ENCODE peak calls at places on chromosome X, in four cellular contexts. J, V, S and P are unnamed samples.

GRCh38 chrX:77426811-77427210 is 20.4 kb upstream of the FGF16 start:
- DNase-seq in J (no peak), V (no peak), S (no peak), P (no peak)

GRCh38 chrX:13506574-13506973 is 62.8 kb upstream of the EGFL6 start:
- DNase-seq in J (peak; percentile 15), V (peak; percentile 44), S (no peak), P (peak; percentile 17)

GRCh38 chrX:50470103-50471031 is at the start of gene DGKK:
- DNase-seq in J (no peak), V (peak; percentile 76), S (no peak), P (no peak)

GRCh38 chrX:85573801-85574200 is 194.3 kb upstream of the POF1B start:
- DNase-seq in J (no peak), V (no peak), S (no peak), P (no peak)

GRCh38 chrX:21926116-21926515 is 14.4 kb upstream of the SMS start:
- DNase-seq in J (no peak), V (no peak), S (no peak), P (no peak)

GRCh38 chrX:38768079-38768478 is 33.2 kb upstream of the MID1IP1 start:
- DNase-seq in J (no peak), V (no peak), S (no peak), P (no peak)

GRCh38 chrX:154021131-154021611 is 1.5 kb upstream of the IRAK1 start:
- DNase-seq in J (no peak), V (no peak), S (no peak), P (no peak)

GRCh38 chrX:107537815-107538214 is 88.4 kb downstream of the FRMPD3 start:
- DNase-seq in J (no peak), V (peak; percentile 51), S (no peak), P (no peak)

GRCh38 chrX:9745417-9746115 is 20.1 kb downstream of the GPR143 start:
- DNase-seq in J (no peak), V (no peak), S (no peak), P (no peak)

GRCh38 chrX:68820476-68821110 is 8.2 kb upstream of the EFNB1 start:
- DNase-seq in J (no peak), V (no peak), S (no peak), P (no peak)

GRCh38 chrX:8272846-8273245 is 101.8 kb upstream of the VCX2 start:
- DNase-seq in J (no peak), V (no peak), S (no peak), P (no peak)

GRCh38 chrX:69503835-69504625 is at the start of gene NALF2:
- DNase-seq in J (no peak), V (peak; percentile 72), S (no peak), P (no peak)

GRCh38 chrX:40094041-40094899 is 3.5 kb downstream of the BCOR start:
- DNase-seq in J (no peak), V (peak; percentile 52), S (no peak), P (no peak)

GRCh38 chrX:118420462-118420861 is 74.6 kb downstream of the WDR44 start:
- DNase-seq in J (no peak), V (no peak), S (no peak), P (no peak)

GRCh38 chrX:9953396-9953795 is 13.8 kb upstream of the CLDN34 start:
- DNase-seq in J (no peak), V (no peak), S (no peak), P (no peak)

GRCh38 chrX:1074172-1074571 is 138.3 kb downstream of the CRLF2 start:
- DNase-seq in J (no peak), V (no peak), S (no peak), P (no peak)

GRCh38 chrX:10098235-10098819 is 58.4 kb upstream of the CLCN4 start:
- DNase-seq in J (no peak), V (no peak), S (peak; percentile 51), P (no peak)

GRCh38 chrX:143017272-143017671 is 8.5 kb upstream of the SPANXN4 start:
- DNase-seq in J (no peak), V (no peak), S (no peak), P (no peak)

GRCh38 chrX:17547658-17548057 is 172.7 kb downstream of the NHS start:
- DNase-seq in J (no peak), V (no peak), S (peak; percentile 56), P (no peak)

GRCh38 chrX:98357146-98357545 is 1473.4 kb downstream of the RPA4 start:
- DNase-seq in J (no peak), V (no peak), S (no peak), P (no peak)

GRCh38 chrX:13893826-13894225 is 76.9 kb upstream of the GPM6B start:
- DNase-seq in J (no peak), V (no peak), S (no peak), P (no peak)

GRCh38 chrX:17682259-17682658 is 55.0 kb upstream of the SCML1 start:
- DNase-seq in J (no peak), V (no peak), S (no peak), P (no peak)

GRCh38 chrX:2261838-2262678 is 238.7 kb downstream of the DHRSX start:
- DNase-seq in J (no peak), V (no peak), S (no peak), P (no peak)

GRCh38 chrX:152917969-152918579 is 20.2 kb downstream of the ZNF185 start:
- DNase-seq in J (no peak), V (no peak), S (no peak), P (no peak)

GRCh38 chrX:12439396-12439795 is 301.1 kb downstream of the FRMPD4 start:
- DNase-seq in J (no peak), V (no peak), S (no peak), P (no peak)

GRCh38 chrX:70998402-70999027 is 67.6 kb upstream of the SLC7A3 start:
- DNase-seq in J (no peak), V (peak; percentile 46), S (no peak), P (no peak)

GRCh38 chrX:45735571-45735970 is 534.9 kb upstream of the DIPK2B start:
- DNase-seq in J (no peak), V (no peak), S (no peak), P (no peak)

GRCh38 chrX:8042304-8042703 is 115.1 kb upstream of the PNPLA4 start:
- DNase-seq in J (no peak), V (no peak), S (no peak), P (no peak)

GRCh38 chrX:115895678-115896329 is 274.7 kb upstream of the AGTR2 start:
- DNase-seq in J (no peak), V (peak; percentile 20), S (no peak), P (no peak)

DNA sequence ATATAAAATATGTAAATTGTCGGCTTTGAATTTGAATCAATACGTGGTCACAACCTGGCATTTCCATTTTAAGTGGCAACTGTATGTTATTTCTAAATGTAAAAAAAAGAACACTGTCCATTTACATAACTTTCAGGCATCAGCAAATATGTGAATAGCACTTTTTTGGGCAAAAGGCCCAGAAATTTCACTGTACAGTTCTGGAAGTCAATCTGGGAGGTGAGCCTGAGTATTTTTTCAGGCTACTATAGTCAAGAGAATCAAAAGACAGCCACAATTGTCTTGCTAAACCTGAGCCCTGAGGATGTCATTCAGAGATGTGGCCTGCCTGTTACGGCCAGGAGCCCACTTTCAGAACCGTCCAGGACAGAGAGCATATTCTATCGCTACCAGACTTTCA is 543.9 kb upstream of the MAGEB2 start:
- DNase-seq in J (no peak), V (no peak), S (no peak), P (no peak)
- TF ChIP-seq POLR2A in J (no peak), V (no peak), S (no peak), P (no peak)

GRCh38 chrX:134692990-134693389 is 34.7 kb upstream of the PLAC1 start:
- DNase-seq in J (no peak), V (no peak), S (no peak), P (no peak)
- TF ChIP-seq TAF1 in J (no peak), V (no peak), S (no peak), P (no peak)

DNA sequence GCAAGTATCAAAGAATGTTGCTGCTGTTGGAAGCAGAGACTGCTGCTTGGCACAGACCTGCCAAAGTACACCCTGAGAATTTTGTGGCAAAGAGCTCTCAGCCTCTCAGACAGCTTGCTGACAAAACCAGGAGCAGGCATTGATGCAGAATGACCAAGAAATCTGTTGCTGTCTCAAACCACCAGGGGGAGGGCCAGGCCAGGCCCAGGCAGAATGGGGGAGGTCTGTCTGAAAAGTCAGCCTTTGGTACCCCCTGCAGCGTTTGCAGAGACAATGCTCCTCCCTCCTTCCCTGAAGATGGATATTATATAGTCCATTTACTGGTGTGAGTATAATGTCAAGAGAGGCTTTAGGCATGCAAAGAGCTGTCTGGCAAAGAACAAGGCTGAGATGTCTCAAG is 52.9 kb upstream of the TRPC5OS start:
- DNase-seq in J (no peak), V (peak; percentile 61), S (no peak), P (no peak)
- TF ChIP-seq POLR2A in J (no peak), V (no peak), S (no peak), P (no peak)

DNA sequence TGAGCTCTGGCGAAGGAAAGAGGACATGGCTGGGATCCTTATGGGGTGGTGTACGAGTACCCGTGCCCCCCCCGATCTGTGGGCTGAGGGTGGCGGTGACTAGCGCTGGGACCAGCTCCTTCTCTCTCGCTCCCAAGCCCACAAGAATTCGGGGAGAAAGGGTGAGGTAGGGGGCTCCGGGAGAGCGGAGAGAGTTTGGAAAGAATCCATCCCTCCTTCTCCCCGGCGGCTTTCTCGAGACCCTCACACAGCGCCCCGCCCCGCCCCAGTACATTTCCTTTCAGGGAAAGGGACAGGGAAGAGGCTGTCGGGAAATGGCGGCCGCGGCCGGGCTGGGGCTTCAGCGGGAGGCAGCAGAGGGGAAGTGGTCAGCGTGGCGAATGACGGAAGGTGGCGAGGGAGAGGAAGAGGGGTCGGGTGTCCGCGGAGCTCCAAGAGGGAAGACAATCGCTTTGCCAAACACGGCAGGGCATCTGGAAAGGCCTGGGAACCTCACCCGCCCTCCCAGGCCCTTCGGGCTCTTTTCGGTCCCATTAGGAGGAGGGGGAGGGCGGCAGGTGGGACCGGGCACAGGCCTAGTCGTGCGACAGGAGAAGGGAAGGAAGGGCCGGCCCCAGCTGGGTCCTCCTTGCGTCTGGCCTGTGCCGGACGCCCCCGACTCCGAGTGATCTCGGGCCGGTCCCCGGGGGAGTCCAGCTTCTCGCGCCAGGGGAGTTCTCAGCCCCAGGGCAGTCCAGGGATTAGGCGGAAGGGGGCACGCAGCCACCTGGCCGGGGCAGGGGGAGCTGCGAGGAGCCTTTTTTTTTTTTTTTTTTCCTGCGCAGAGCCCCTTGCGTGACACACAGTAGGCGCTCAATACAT is 10.2 kb downstream of the HNRNPH2 start:
- DNase-seq in J (peak; percentile 39), V (peak; percentile 72), S (no peak), P (peak; percentile 23)
- TF ChIP-seq TAF1 in J (peak; percentile 54), V (peak; percentile 77), S (peak; percentile 50), P (peak; percentile 38)

DNA sequence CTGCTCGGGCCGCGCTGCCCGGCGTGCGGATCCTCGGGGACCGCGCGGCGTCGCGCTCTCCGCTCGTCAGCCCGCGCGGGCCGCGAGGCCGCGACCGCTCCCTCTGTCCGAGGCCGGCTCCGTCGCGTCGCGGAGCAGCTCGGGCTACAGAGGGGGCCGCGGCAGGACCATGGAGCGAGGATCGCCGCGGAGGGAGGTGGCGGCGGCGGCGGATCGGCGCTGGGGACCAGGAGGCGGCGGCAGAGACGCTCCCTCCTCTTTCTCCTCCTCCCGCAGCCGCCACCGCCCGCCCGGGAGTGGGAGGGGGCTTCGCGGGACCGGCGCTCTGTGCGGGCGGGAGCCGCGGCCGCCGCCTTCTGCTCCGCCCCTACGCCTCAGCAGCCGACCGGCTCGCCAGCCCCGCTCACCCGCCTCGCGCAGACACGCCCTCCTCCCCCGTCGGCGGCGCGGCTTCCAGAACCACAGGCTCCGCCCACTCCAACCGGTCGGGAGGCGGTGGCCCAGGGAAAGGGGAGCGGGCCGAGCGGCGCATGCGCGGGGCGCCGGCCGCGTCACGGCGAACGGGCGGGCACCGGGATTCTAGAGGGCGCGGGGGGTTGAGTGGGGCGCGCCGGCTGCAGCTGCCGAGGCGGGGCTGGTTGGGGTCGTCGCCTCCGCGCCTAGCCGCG is at the start of gene CASK:
- DNase-seq in J (peak; percentile 55), V (peak; percentile 88), S (peak; percentile 51), P (peak; percentile 39)
- TF ChIP-seq POLR2A in J (no peak), V (peak; percentile 34), S (no peak), P (no peak)

GRCh38 chrX:120560405-120560841 is 339 bp downstream of the CUL4B start:
- DNase-seq in J (no peak), V (no peak), S (no peak), P (no peak)
- TF ChIP-seq TAF1 in J (no peak), V (peak; percentile 33), S (no peak), P (no peak)